ENCODE peak calls at places on chromosomes 7 and 10, in eight cellular contexts. A is OCI-LY7, J is lung, I is tibial artery, W is hepatocyte, U is H9, P is thoracic aorta, Y is ascending aorta. Q is an unnamed sample.

GRCh38 chr7:2771274-2771711 is 72.8 kb downstream of the GNA12 start:
- DNase-seq in Y (no peak), I (no peak), J (no peak), P (no peak), U (no peak), W (no peak), A (no peak), Q (no peak)

GRCh38 chr10:35435824-35436223 is 99.5 kb downstream of the CCNY start:
- DNase-seq in J (no peak), A (no peak), U (no peak), Y (no peak), P (no peak), I (no peak), W (no peak), Q (no peak)

GRCh38 chr10:114634607-114634974 is 23.5 kb downstream of the ABLIM1 start:
- DNase-seq in P (peak; percentile 66), U (no peak), A (no peak), W (peak; percentile 89), I (peak; percentile 90), Y (peak; percentile 28), J (peak; percentile 79), Q (peak; percentile 83)

GRCh38 chr7:76294344-76295024 is 8.0 kb upstream of the HSPB1 start:
- DNase-seq in I (peak; percentile 98), Y (peak; percentile 91), U (peak; percentile 83), W (peak; percentile 89), P (peak; percentile 95), A (peak; percentile 55), J (peak; percentile 95), Q (no peak)

GRCh38 chr7:151735186-151735853 is 141.6 kb downstream of the PRKAG2 start:
- DNase-seq in I (no peak), P (no peak), W (no peak), A (no peak), Y (no peak), U (no peak), J (no peak), Q (no peak)

GRCh38 chr10:66349726-66350125 is 576.1 kb upstream of the LRRTM3 start:
- DNase-seq in A (no peak), J (no peak), Y (no peak), P (no peak), I (no peak), U (no peak), W (no peak), Q (no peak)

GRCh38 chr7:38659931-38660330 is 28.8 kb upstream of the AMPH start:
- DNase-seq in U (no peak), A (no peak), I (no peak), Y (no peak), J (no peak), W (no peak), P (no peak), Q (no peak)

GRCh38 chr7:31175672-31176071 is 123.6 kb downstream of the ADCYAP1R1 start:
- DNase-seq in W (no peak), Y (no peak), A (peak; percentile 4), J (no peak), P (no peak), U (no peak), I (no peak), Q (no peak)

GRCh38 chr7:101308245-101309085 is 13.1 kb downstream of the IFT22 start:
- DNase-seq in A (no peak), I (no peak), W (peak; percentile 89), Y (no peak), U (peak; percentile 91), P (no peak), J (peak; percentile 80), Q (peak; percentile 94)

GRCh38 chr10:6399241-6399701 is 180.8 kb downstream of the PRKCQ start:
- DNase-seq in I (peak; percentile 69), Y (no peak), A (peak; percentile 22), W (no peak), P (no peak), U (no peak), J (peak; percentile 73), Q (no peak)

GRCh38 chr10:33314788-33315561 is 19.5 kb downstream of the NRP1 start:
- DNase-seq in A (no peak), W (no peak), J (no peak), U (no peak), Y (no peak), P (no peak), I (no peak), Q (no peak)

GRCh38 chr10:73413108-73413527 is 740 bp downstream of the ANXA7 start:
- DNase-seq in U (peak; percentile 53), P (no peak), Y (no peak), I (no peak), W (peak; percentile 78), A (peak; percentile 65), J (no peak), Q (peak; percentile 81)

GRCh38 chr7:130365511-130366441 is 14.5 kb upstream of the CPA1 start:
- DNase-seq in J (no peak), W (no peak), I (no peak), U (no peak), Y (no peak), P (no peak), A (no peak), Q (peak; percentile 34)

GRCh38 chr10:99172130-99172738 is 63.4 kb downstream of the HPSE2 start:
- DNase-seq in W (peak; percentile 80), P (no peak), U (peak; percentile 63), Y (no peak), J (no peak), A (no peak), I (no peak), Q (peak; percentile 59)

GRCh38 chr10:102645388-102645740 is 1.1 kb downstream of the TRIM8 start:
- DNase-seq in P (peak; percentile 61), A (peak; percentile 67), I (peak; percentile 87), J (peak; percentile 75), W (peak; percentile 80), U (no peak), Y (peak; percentile 73), Q (peak; percentile 61)

GRCh38 chr10:118332948-118333710 is 9.0 kb downstream of the FAM204A start:
- DNase-seq in A (no peak), P (no peak), W (peak; percentile 30), Y (no peak), I (no peak), U (no peak), J (no peak), Q (no peak)

GRCh38 chr10:99276848-99277486 is 41.3 kb upstream of the HPSE2 start:
- DNase-seq in W (peak; percentile 26), I (no peak), P (no peak), J (no peak), U (no peak), A (peak; percentile 34), Y (no peak), Q (peak; percentile 13)

GRCh38 chr10:88508054-88508453 is 75.1 kb downstream of the RNLS start:
- DNase-seq in P (no peak), W (no peak), A (no peak), U (no peak), I (no peak), J (no peak), Y (no peak), Q (no peak)

GRCh38 chr10:72261323-72262018 is 12.3 kb upstream of the DDIT4 start:
- DNase-seq in W (peak; percentile 73), Y (no peak), P (no peak), J (no peak), I (no peak), A (peak; percentile 72), U (no peak), Q (peak; percentile 70)

GRCh38 chr7:104960741-104961479 is 53.1 kb upstream of the KMT2E start:
- DNase-seq in Y (no peak), U (no peak), A (peak; percentile 42), J (no peak), P (no peak), W (no peak), I (peak; percentile 60), Q (no peak)

GRCh38 chr7:42597296-42597695 is 314.6 kb downstream of the C7orf25 start:
- DNase-seq in A (no peak), U (no peak), P (no peak), J (no peak), W (no peak), I (no peak), Y (no peak), Q (no peak)

GRCh38 chr7:107233174-107233573 is 64.4 kb downstream of the HBP1 start:
- DNase-seq in P (no peak), A (no peak), W (no peak), U (no peak), I (no peak), Y (no peak), J (no peak), Q (no peak)

GRCh38 chr7:48096273-48096672 is 7.2 kb downstream of the UPP1 start:
- DNase-seq in Y (no peak), P (no peak), J (no peak), A (no peak), I (no peak), W (no peak), U (no peak), Q (no peak)

GRCh38 chr10:123361832-123362231 is 207.6 kb downstream of the BUB3 start:
- DNase-seq in U (no peak), A (no peak), I (no peak), P (no peak), W (no peak), Y (no peak), J (no peak), Q (no peak)
- TF ChIP-seq CTCF in U (no peak), A (peak; percentile 16), I (no peak), P (no peak), W (no peak), Y (no peak), J (no peak), Q (no peak)

DNA sequence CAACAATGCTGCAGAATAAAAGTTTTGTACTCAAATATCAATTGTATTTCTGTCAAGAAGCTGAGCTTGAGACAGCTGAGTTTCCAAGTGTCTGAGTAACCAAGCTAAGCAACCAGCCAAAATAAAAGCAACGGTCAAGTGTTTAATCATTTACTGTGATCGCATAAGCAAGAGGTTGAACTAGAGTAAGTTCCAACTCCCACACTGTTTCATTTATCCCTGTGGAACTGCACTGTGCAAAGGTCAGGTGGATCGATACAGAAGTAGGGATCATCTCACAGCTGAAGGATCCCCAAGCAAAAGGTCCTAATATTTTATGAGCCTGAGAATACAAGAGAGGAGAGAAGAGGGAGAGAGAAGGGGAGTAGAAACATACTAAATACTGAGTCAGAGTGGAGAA is 21.4 kb downstream of the OR2A14 start:
- DNase-seq in A (no peak), W (no peak), I (no peak), P (no peak), Y (no peak), U (no peak), J (no peak), Q (no peak)
- H3K9me3 ChIP-seq in A (no peaks in the 10 kb centered on the region), W (no peaks in the 10 kb centered on the region), I (peaks cover 23% of the 10 kb centered on the region), P (peaks cover 12% of the 10 kb centered on the region), Y (peaks cover 6% of the 10 kb centered on the region), U (no peaks in the 10 kb centered on the region), J (peaks cover 11% of the 10 kb centered on the region), Q (peaks cover 22% of the 10 kb centered on the region)

DNA sequence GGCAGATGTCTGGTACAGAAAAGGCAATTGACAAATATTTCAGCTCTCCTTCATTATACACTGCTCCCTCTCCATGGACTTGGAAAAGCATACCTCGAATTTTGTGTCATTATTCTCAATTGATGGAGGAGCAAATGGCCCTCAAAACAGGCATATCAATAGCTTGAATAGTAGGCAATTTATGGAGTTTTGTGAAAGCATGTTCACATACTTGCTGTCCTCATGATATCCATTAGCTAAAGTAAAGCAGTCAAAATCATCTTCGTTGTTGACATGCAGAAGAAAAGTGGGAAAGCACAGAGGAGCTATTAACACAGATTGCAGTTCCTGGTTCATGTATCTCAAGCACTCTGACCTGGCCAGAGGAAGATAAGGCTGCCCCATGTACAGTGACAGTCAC is 472.8 kb downstream of the CCSER2 start:
- DNase-seq in Y (no peak), A (no peak), J (no peak), P (no peak), U (no peak), W (no peak), I (no peak), Q (no peak)
- TF ChIP-seq CTCF in Y (no peak), A (no peak), J (no peak), P (no peak), U (no peak), W (no peak), I (no peak), Q (no peak)

GRCh38 chr10:71069909-71070666 is 142.3 kb upstream of the UNC5B start:
- DNase-seq in I (no peak), W (no peak), A (no peak), Y (no peak), P (no peak), J (no peak), U (no peak), Q (no peak)
- H3K9me3 ChIP-seq in I (no peaks in the 10 kb centered on the region), W (no peaks in the 10 kb centered on the region), A (no peaks in the 10 kb centered on the region), Y (no peaks in the 10 kb centered on the region), P (no peaks in the 10 kb centered on the region), J (no peaks in the 10 kb centered on the region), U (no peaks in the 10 kb centered on the region), Q (no peaks in the 10 kb centered on the region)